ENCODE peak calls at places on chromosomes 16 and 17, in five cellular contexts. Z, H, X, K and E are unnamed samples.
A peak's percentile ranks its signal among the peaks of the same experiment; 100 is the strongest.

GRCh38 chr16:66265106-66265415 is 101.4 kb upstream of the CDH5 start:
- DNase-seq in Z (no peak), H (no peak), X (no peak), K (no peak), E (no peak)

GRCh38 chr17:17376362-17376761 is 73.2 kb downstream of the NT5M start:
- DNase-seq in Z (no peak), H (no peak), X (no peak), K (no peak), E (no peak)

GRCh38 chr16:83390759-83391158 is 417.0 kb upstream of the HSBP1 start:
- DNase-seq in Z (no peak), H (peak; percentile 11), X (no peak), K (no peak), E (no peak)

GRCh38 chr16:12410842-12411490 is 392.7 kb downstream of the CPPED1 start:
- DNase-seq in Z (no peak), H (no peak), X (no peak), K (no peak), E (no peak)

GRCh38 chr17:69012895-69013805 is 47.6 kb downstream of the ABCA9 start:
- DNase-seq in Z (no peak), H (peak; percentile 80), X (no peak), K (no peak), E (no peak)

GRCh38 chr17:47660064-47660492 is 10.4 kb downstream of the KPNB1 start:
- DNase-seq in Z (no peak), H (no peak), X (no peak), K (no peak), E (peak; percentile 62)

GRCh38 chr16:71727545-71728324 is 3.2 kb upstream of the PHLPP2 start:
- DNase-seq in Z (no peak), H (no peak), X (no peak), K (no peak), E (peak; percentile 8)

GRCh38 chr17:74892013-74892841 is 1.2 kb downstream of the FADS6 start:
- DNase-seq in Z (no peak), H (no peak), X (no peak), K (no peak), E (no peak)

GRCh38 chr16:31421587-31421986 is 6.6 kb downstream of the COX6A2 start:
- DNase-seq in Z (no peak), H (no peak), X (no peak), K (no peak), E (peak; percentile 19)

GRCh38 chr16:77636615-77637014 is 85.7 kb upstream of the NUDT7 start:
- DNase-seq in Z (no peak), H (no peak), X (no peak), K (no peak), E (no peak)

GRCh38 chr16:920722-921121 is 50.1 kb downstream of the LMF1 start:
- DNase-seq in Z (no peak), H (peak; percentile 2), X (no peak), K (no peak), E (no peak)

GRCh38 chr17:68255151-68255550 is 7.3 kb downstream of the AMZ2 start:
- DNase-seq in Z (no peak), H (no peak), X (no peak), K (no peak), E (no peak)

GRCh38 chr16:12546918-12547607 is 256.6 kb downstream of the CPPED1 start:
- DNase-seq in Z (no peak), H (no peak), X (no peak), K (no peak), E (no peak)

GRCh38 chr16:18965555-18965954 is 18.2 kb upstream of the TMC7 start:
- DNase-seq in Z (no peak), H (no peak), X (no peak), K (no peak), E (no peak)

GRCh38 chr17:62309381-62309780 is 71.0 kb upstream of the EFCAB3 start:
- DNase-seq in Z (no peak), H (no peak), X (no peak), K (no peak), E (no peak)

GRCh38 chr16:87784812-87785211 is 19.0 kb upstream of the KLHDC4 start:
- DNase-seq in Z (no peak), H (no peak), X (no peak), K (no peak), E (no peak)

GRCh38 chr16:30715777-30716445 is 16.9 kb downstream of the SRCAP start:
- DNase-seq in Z (no peak), H (peak; percentile 71), X (no peak), K (no peak), E (no peak)

GRCh38 chr17:76562734-76563148 is 22.9 kb downstream of the PRCD start:
- DNase-seq in Z (no peak), H (peak; percentile 95), X (no peak), K (no peak), E (no peak)

GRCh38 chr17:31388770-31389672 is 2.5 kb upstream of the RAB11FIP4 start:
- DNase-seq in Z (peak; percentile 55), H (no peak), X (peak; percentile 87), K (peak; percentile 40), E (no peak)

GRCh38 chr17:77132411-77133086 is 8.2 kb upstream of the SEC14L1 start:
- DNase-seq in Z (no peak), H (peak; percentile 32), X (no peak), K (no peak), E (no peak)

GRCh38 chr17:31588512-31588911 is 197.0 kb downstream of the RAB11FIP4 start:
- DNase-seq in Z (no peak), H (no peak), X (no peak), K (no peak), E (no peak)

DNA sequence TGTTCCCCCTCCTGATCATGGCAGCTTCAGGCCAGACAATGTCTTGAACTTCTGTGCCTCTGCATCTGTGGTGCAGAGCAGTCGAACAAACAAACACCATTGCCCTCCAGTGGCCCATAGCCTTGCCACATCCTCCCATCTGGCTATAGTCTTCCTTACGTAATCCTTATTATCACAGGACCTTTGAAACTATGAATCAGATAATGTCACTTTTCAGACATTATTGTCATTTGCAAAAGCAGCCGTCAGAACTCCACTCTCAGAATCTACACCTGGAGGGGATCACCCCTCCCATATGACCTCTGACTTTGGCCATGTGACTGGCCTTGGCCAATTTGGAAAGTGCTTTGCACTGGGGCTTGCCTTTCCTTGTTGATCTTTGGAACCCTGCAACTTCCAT is 387.3 kb downstream of the MAF start:
- DNase-seq in Z (no peak), H (no peak), X (no peak), K (peak; percentile 8), E (no peak)
- TF ChIP-seq CTCF in Z (peak; percentile 27), H (no peak), X (no peak), K (no peak), E (no peak)

GRCh38 chr17:60579551-60579950 is 20.4 kb upstream of the PPM1D start:
- DNase-seq in Z (no peak), H (no peak), X (no peak), K (no peak), E (no peak)

GRCh38 chr17:60579090-60579489 is 20.9 kb upstream of the PPM1D start:
- DNase-seq in Z (no peak), H (peak; percentile 67), X (no peak), K (no peak), E (no peak)

GRCh38 chr17:60573139-60573975 is 26.6 kb upstream of the PPM1D start:
- DNase-seq in Z (no peak), H (no peak), X (no peak), K (no peak), E (no peak)

GRCh38 chr17:60583008-60583407 is 17.0 kb upstream of the PPM1D start:
- DNase-seq in Z (no peak), H (no peak), X (no peak), K (no peak), E (no peak)

DNA sequence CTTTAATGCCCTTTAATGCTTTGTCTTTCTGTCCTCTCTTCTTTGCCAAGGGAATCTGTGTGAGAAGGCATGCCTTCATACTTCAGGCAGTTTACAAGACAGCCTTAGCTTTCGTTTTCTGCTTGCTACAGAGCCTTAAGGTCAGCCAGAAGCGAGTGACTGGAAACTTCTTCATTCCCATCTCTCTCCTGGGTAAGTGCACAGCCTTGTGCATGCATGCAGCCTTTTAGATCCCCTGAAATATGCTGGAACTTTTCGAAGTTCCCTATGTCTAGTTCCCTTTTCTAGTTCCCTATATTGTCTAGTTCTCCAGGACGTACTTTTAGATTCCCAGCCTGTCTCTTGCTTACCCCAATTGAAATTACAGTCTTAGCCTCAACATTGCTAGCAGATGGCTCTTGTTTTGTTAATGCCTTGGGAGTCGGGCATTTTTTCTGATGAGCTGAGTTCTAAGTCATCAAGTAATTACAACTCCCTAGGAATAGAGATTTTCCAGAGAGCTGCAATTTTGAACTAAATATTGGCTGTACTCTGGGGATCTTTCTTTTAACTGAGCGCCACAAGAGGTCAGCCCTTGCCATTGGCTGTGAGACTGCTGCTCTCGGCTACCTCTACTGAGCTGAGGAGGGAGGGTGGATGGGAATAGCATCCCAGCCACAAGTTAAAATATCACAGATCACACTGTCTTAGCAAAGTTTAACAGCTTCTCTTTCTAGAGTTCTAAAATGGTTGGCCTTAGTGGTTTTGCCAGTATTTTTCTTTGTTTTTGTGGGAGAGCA is 22.7 kb upstream of the PPM1D start:
- DNase-seq in Z (no peak), H (peak; percentile 65), X (no peak), K (no peak), E (no peak)
- TF ChIP-seq CTCF in Z (no peak), H (no peak), X (no peak), K (no peak), E (peak; percentile 14)

DNA sequence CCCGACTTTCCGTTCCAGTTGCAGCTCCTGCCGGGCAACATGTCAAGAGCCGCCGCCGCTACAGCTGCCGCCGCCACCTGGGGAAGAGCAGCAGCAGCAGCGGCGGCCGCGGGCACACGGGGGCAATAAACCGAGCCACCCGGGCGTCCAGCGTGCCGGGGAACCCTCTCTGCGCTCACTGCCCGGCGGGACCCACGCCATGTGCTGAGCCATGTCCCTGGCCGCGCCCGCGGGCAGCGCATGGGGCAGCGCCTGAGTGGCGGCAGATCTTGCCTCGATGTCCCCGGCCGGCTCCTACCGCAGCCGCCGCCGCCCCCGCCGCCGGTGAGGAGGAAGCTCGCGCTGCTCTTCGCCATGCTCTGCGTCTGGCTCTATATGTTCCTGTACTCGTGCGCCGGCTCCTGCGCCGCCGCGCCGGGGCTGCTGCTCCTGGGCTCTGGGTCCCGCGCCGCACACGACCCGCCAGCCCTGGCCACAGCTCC is 439 bp downstream of the HS3ST3B1 start:
- DNase-seq in Z (no peak), H (no peak), X (no peak), K (peak; percentile 40), E (no peak)
- TF ChIP-seq CTCF in Z (peak; percentile 30), H (no peak), X (no peak), K (no peak), E (no peak)

GRCh38 chr16:84742561-84743200 is 42.9 kb downstream of the USP10 start:
- DNase-seq in Z (no peak), H (no peak), X (no peak), K (no peak), E (no peak)

GRCh38 chr16:84749815-84750214 is 50.0 kb downstream of the USP10 start:
- DNase-seq in Z (no peak), H (no peak), X (no peak), K (no peak), E (no peak)

GRCh38 chr16:84749072-84749471 is 49.3 kb downstream of the USP10 start:
- DNase-seq in Z (no peak), H (no peak), X (no peak), K (no peak), E (no peak)

GRCh38 chr16:84746231-84746630 is 46.4 kb downstream of the USP10 start:
- DNase-seq in Z (no peak), H (no peak), X (no peak), K (no peak), E (no peak)

DNA sequence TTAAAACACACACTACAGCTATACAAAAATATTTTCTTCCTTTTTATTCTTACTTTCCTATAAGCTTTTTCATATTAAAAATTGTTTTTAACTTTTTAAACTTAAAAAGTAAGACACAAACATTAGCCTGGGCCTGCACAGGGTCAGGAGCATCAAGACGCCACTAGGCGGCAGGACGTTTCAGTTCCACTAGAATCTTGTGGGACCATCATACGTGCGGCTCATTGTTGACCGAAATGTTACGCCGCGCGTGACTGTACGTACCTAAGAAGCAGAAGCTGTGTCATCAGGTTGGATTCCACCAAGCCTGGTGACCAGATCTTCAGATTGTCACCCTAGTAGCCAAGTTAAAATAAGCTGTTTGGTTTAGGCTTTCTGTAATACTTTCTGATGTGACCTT is 47.1 kb downstream of the USP10 start:
- DNase-seq in Z (no peak), H (no peak), X (no peak), K (no peak), E (no peak)
- TF ChIP-seq CTCF in Z (peak; percentile 54), H (peak; percentile 36), X (peak; percentile 62), K (peak; percentile 19), E (no peak)